ENCODE peak calls at places on chromosomes 16 and 17, in seven cellular contexts. X is endothelial cell, E is AG04450, P is cardiac fibroblast, D is fibroblast of lung, K is HFFc6, W is pancreas. C is an unnamed sample.

GRCh38 chr16:89141884-89142267 is 29.7 kb upstream of the CDH15 start:
- DNase-seq in X (no peak), E (no peak), P (no peak), D (no peak), K (no peak), W (no peak), C (no peak)

GRCh38 chr17:4488989-4489595 is 9.6 kb upstream of the SPNS2 start:
- DNase-seq in X (no peak), E (no peak), P (no peak), D (no peak), K (no peak), W (no peak), C (no peak)

GRCh38 chr16:4931381-4931780 is 5.6 kb downstream of the PPL start:
- DNase-seq in X (no peak), E (no peak), P (no peak), D (no peak), K (no peak), W (no peak), C (no peak)

GRCh38 chr16:63789603-63790002 is 1332.3 kb downstream of the CDH11 start:
- DNase-seq in X (no peak), E (no peak), P (peak; percentile 29), D (no peak), K (no peak), W (no peak), C (no peak)

GRCh38 chr17:38748329-38749221 is at the start of gene PCGF2:
- DNase-seq in X (peak; percentile 86), E (peak; percentile 69), P (peak; percentile 90), D (peak; percentile 86), K (peak; percentile 68), W (peak; percentile 86), C (peak; percentile 90)

GRCh38 chr17:77454560-77455095 is 313.9 kb downstream of the SEC14L1 start:
- DNase-seq in X (no peak), E (no peak), P (no peak), D (no peak), K (no peak), W (no peak), C (no peak)

GRCh38 chr16:30619207-30619606 is 9.0 kb upstream of the ZNF689 start:
- DNase-seq in X (no peak), E (no peak), P (no peak), D (no peak), K (no peak), W (no peak), C (no peak)

GRCh38 chr17:64531955-64532371 is 25.2 kb downstream of the CEP95 start:
- DNase-seq in X (no peak), E (no peak), P (no peak), D (peak; percentile 85), K (no peak), W (no peak), C (no peak)

GRCh38 chr16:28537076-28537475 is 1.7 kb downstream of the NUPR1 start:
- DNase-seq in X (no peak), E (no peak), P (no peak), D (no peak), K (no peak), W (no peak), C (no peak)

GRCh38 chr16:53052519-53053501 is at the start of gene CHD9NB:
- DNase-seq in X (no peak), E (peak; percentile 61), P (peak; percentile 94), D (peak; percentile 92), K (peak; percentile 93), W (peak; percentile 31), C (no peak)

GRCh38 chr16:69241911-69242310 is 54.9 kb downstream of the SNTB2 start:
- DNase-seq in X (no peak), E (peak; percentile 39), P (no peak), D (peak; percentile 51), K (no peak), W (no peak), C (no peak)

GRCh38 chr17:48011405-48012150 is 26.0 kb downstream of the COPZ2 start:
- DNase-seq in X (no peak), E (no peak), P (peak; percentile 53), D (peak; percentile 35), K (peak; percentile 47), W (no peak), C (no peak)

GRCh38 chr17:17836250-17836817 is 452 bp downstream of the SREBF1 start:
- DNase-seq in X (peak; percentile 98), E (peak; percentile 78), P (peak; percentile 95), D (peak; percentile 85), K (peak; percentile 91), W (peak; percentile 99), C (peak; percentile 91)

GRCh38 chr17:7834554-7834890 is 505 bp downstream of the KDM6B start:
- DNase-seq in X (no peak), E (no peak), P (peak; percentile 39), D (no peak), K (no peak), W (peak; percentile 66), C (no peak)

GRCh38 chr17:83054518-83055125 is 24.8 kb upstream of the METRNL start:
- DNase-seq in X (peak; percentile 1), E (no peak), P (no peak), D (no peak), K (no peak), W (no peak), C (no peak)

GRCh38 chr16:30567160-30567990 is 4.1 kb downstream of the ZNF688 start:
- DNase-seq in X (no peak), E (no peak), P (peak; percentile 70), D (no peak), K (no peak), W (no peak), C (no peak)

DNA sequence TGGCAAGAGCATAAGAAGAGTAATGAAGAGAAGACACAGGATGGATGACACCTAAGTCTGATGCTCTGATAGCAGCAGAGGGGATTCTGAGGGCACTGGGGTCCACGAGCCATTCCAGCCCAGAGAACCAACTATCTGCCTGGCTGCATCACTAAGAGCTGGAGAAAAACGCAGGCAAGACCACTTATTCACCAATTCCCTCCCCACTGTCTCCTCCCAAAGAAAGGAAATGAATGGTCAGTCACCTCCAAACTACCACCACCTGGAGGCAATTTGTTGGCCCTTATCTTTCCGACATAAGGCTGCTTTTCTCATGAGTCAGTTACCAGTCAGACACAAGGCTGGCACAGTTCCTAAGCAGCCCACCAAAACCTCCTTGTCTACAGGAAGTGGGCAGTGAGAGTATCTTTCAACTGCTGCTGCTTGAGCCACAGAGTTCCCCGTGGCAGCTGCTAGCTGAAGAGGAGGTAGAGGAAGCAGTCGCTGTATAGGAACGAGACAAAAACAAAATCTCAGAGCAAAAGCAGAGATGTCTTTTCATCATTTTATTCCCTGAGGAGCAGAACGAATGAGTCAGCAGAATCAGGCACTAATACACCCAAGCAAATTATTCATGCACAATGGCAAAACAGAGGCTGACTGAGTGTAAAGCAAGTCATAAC is 111.1 kb downstream of the SMG6 start:
- DNase-seq in X (no peak), E (peak; percentile 93), P (peak; percentile 97), D (peak; percentile 100), K (peak; percentile 95), W (no peak), C (no peak)
- TF ChIP-seq CTCF in X (no peak), E (no peak), P (no peak), D (no peak), K (peak; percentile 15), W (no peak), C (no peak)

GRCh38 chr17:37650419-37651003 is 7.3 kb upstream of the DDX52 start:
- DNase-seq in X (peak; percentile 43), E (no peak), P (peak; percentile 75), D (peak; percentile 33), K (peak; percentile 42), W (peak; percentile 39), C (no peak)
- TF ChIP-seq CTCF in X (peak; percentile 27), E (peak; percentile 52), P (peak; percentile 55), D (peak; percentile 49), K (peak; percentile 75), W (no peak), C (no peak)

DNA sequence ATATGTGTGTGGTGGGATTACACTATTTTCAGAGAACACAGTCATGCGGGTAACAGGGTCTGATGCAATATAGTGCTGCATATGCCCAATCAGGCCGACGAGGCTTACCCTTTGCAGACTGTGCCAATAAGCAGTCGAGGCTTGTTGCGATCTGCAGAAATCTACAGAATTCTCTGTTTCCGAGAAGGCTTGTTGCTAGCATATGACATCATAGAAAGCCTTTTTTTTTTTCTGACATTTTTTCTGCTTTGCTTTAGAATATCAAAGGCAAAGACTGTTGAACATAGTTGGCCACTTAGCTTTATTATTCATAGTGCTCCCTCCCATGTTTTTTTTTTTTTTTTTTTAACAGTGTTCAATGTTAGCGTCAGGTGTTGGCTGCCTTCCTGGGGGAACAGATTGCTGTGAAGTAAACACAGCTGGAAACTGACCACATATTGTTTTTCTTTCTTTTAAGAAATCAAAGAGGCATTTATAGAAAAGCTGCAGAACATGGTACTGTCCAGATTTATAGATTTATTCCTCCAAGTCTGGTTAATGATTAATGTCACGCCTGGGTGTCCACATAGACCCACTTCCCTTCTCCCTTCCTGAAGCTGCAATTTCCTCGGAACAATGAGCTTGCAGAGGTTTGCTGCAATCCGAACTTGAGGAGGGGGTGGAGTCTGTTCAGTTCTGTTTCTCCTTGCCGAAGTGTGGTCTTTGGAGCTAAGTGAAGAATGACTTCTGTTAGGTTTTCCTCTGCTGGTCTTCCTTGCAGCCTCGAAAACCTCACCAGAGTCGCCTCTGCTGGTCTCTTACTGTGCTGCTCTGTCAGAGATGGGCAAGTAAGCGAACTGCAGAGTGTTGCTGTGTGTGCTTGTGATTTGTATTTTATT is 87.3 kb downstream of the MAP2K6 start:
- DNase-seq in X (peak; percentile 39), E (peak; percentile 82), P (peak; percentile 55), D (peak; percentile 81), K (peak; percentile 10), W (peak; percentile 60), C (no peak)
- TF ChIP-seq CTCF in X (no peak), E (no peak), P (no peak), D (no peak), K (no peak), W (no peak), C (no peak)

DNA sequence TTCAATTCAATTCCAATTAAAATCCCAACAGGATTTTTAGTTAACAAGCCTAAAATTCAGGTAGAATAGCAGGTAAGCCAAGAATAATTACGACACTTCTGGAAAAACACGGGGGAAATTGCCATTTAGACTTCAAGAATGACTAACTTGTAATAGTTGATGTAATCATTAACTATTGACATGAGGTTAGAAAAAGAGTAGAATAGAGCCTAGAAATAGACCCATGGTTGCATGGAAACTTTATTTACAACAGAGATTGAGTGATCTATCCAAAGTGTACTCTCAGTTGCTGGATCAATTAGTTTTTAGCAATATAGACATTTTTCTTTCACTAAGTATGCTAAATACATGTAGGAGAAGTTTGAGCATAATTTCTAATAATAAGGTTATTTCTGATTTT is 3.6 kb upstream of the SLC13A5 start:
- DNase-seq in X (no peak), E (no peak), P (no peak), D (no peak), K (no peak), W (no peak), C (no peak)
- TF ChIP-seq CTCF in X (no peak), E (no peak), P (no peak), D (no peak), K (no peak), W (no peak), C (no peak)

DNA sequence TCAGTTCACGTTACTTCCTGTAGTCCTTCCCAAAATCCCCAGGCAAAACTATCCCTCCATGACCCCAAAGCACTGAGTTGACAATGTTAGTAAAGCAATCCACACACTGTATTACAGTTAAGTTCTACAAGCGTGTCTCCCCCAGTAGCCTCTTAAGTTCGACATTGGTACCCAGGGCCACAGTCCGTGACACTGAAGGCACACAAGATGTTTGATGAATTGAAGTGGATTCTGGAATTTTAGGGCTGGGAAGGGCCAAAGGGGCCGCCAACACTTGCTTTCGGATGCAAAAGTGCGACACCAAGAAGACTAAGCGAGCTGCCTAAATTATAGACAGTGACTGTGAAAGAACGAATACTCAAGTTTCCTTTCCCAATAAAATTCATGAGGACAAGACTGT is 1.5 kb downstream of the VPS35 start:
- DNase-seq in X (no peak), E (no peak), P (no peak), D (no peak), K (no peak), W (no peak), C (no peak)
- TF ChIP-seq CTCF in X (no peak), E (no peak), P (no peak), D (no peak), K (peak; percentile 18), W (no peak), C (no peak)

C was measured in omental fat pad.